ENCODE peak calls at places on chromosome 2, in four cellular contexts. B is GM12878, G is K562, T is HepG2. S is an unnamed sample.

GRCh38 chr2:160703648-160704585 is 210.3 kb upstream of the RBMS1 start:
- DNase-seq in B (peak), G (no peak), T (no peak), S (no peak)

GRCh38 chr2:82109418-82109817 is 1804.9 kb upstream of the LRRTM1 start:
- DNase-seq in B (no peak), G (no peak), T (no peak), S (no peak)

GRCh38 chr2:11257983-11258382 is 86.5 kb downstream of the ROCK2 start:
- DNase-seq in B (no peak), G (no peak), T (no peak), S (no peak)

GRCh38 chr2:212488611-212489010 is 50.0 kb downstream of the ERBB4 start:
- DNase-seq in B (no peak), G (no peak), T (no peak), S (no peak)

GRCh38 chr2:217899231-217900009 is 103.4 kb downstream of the TNS1 start:
- DNase-seq in B (no peak), G (peak), T (peak), S (peak)

GRCh38 chr2:127659408-127660290 is 13.7 kb downstream of the GPR17 start:
- DNase-seq in B (no peak), G (no peak), T (no peak), S (no peak)

GRCh38 chr2:191659198-191659597 is 18.7 kb upstream of the NABP1 start:
- DNase-seq in B (no peak), G (no peak), T (no peak), S (no peak)

GRCh38 chr2:230696670-230697069 is 16.0 kb upstream of the CAB39 start:
- DNase-seq in B (no peak), G (no peak), T (no peak), S (no peak)

GRCh38 chr2:152034257-152034801 is 64.5 kb downstream of the CACNB4 start:
- DNase-seq in B (no peak), G (peak), T (no peak), S (no peak)

GRCh38 chr2:182165196-182165595 is 179.5 kb downstream of the PPP1R1C start:
- DNase-seq in B (no peak), G (no peak), T (no peak), S (no peak)

GRCh38 chr2:174859563-174860169 is 95.4 kb upstream of the CHRNA1 start:
- DNase-seq in B (no peak), G (no peak), T (no peak), S (no peak)

GRCh38 chr2:151043484-151043883 is 218.2 kb downstream of the RBM43 start:
- DNase-seq in B (no peak), G (no peak), T (no peak), S (peak)

GRCh38 chr2:240374085-240374907 is 61.2 kb upstream of the GPC1 start:
- DNase-seq in B (no peak), G (no peak), T (peak), S (no peak)

GRCh38 chr2:56444339-56444738 is 260.5 kb downstream of the CCDC85A start:
- DNase-seq in B (no peak), G (no peak), T (no peak), S (peak)

GRCh38 chr2:216044883-216045499 is 31.6 kb upstream of the MREG start:
- DNase-seq in B (no peak), G (no peak), T (no peak), S (no peak)

GRCh38 chr2:70513751-70514150 is 39.9 kb downstream of the TGFA start:
- DNase-seq in B (no peak), G (no peak), T (no peak), S (peak)

GRCh38 chr2:16126969-16127940 is 186.9 kb downstream of the MYCN start:
- DNase-seq in B (no peak), G (no peak), T (no peak), S (no peak)

GRCh38 chr2:182949052-182949451 is 82.6 kb upstream of the FRZB start:
- DNase-seq in B (no peak), G (no peak), T (no peak), S (no peak)

GRCh38 chr2:30708491-30709290 is 98.6 kb downstream of the CAPN13 start:
- DNase-seq in B (no peak), G (peak), T (no peak), S (no peak)

GRCh38 chr2:136538489-136538888 is 226.9 kb upstream of the THSD7B start:
- DNase-seq in B (no peak), G (no peak), T (no peak), S (no peak)

GRCh38 chr2:98908909-98909308 is 27.1 kb downstream of the CRACDL start:
- DNase-seq in B (no peak), G (no peak), T (no peak), S (no peak)

GRCh38 chr2:169799555-169799954 is 884 bp downstream of the SSB start:
- DNase-seq in B (no peak), G (peak), T (peak), S (no peak)

GRCh38 chr2:176124358-176125214 is 2.1 kb downstream of the HOXD9 start:
- DNase-seq in B (no peak), G (no peak), T (no peak), S (no peak)

GRCh38 chr2:211745295-211746097 is 793.1 kb downstream of the ERBB4 start:
- DNase-seq in B (no peak), G (peak), T (peak), S (peak)

GRCh38 chr2:85831735-85832134 is 57.1 kb downstream of the ST3GAL5 start:
- DNase-seq in B (no peak), G (no peak), T (no peak), S (no peak)

GRCh38 chr2:183070942-183071844 is 7.4 kb upstream of the DUSP19 start:
- DNase-seq in B (no peak), G (peak), T (peak), S (peak)

GRCh38 chr2:20424300-20425290 is 22.3 kb upstream of the RHOB start:
- DNase-seq in B (peak), G (peak), T (no peak), S (no peak)

GRCh38 chr2:108305901-108306300 is 17.2 kb downstream of the SULT1C2 start:
- DNase-seq in B (no peak), G (no peak), T (no peak), S (no peak)

GRCh38 chr2:217959723-217960122 is 43.1 kb downstream of the TNS1 start:
- DNase-seq in B (no peak), G (no peak), T (no peak), S (no peak)

GRCh38 chr2:143690204-143690603 is 561.0 kb downstream of the ARHGAP15 start:
- DNase-seq in B (no peak), G (no peak), T (no peak), S (no peak)

GRCh38 chr2:232006282-232006681 is 44.8 kb downstream of the DIS3L2 start:
- DNase-seq in B (no peak), G (no peak), T (no peak), S (no peak)

GRCh38 chr2:242038166-242038927 is 168.8 kb downstream of the RTP5 start:
- DNase-seq in B (no peak), G (no peak), T (peak), S (no peak)

GRCh38 chr2:236942554-236942953 is 143.1 kb upstream of the COPS8 start:
- DNase-seq in B (no peak), G (no peak), T (no peak), S (no peak)

GRCh38 chr2:151334082-151334815 is 23.1 kb upstream of the TNFAIP6 start:
- DNase-seq in B (no peak), G (no peak), T (peak), S (no peak)

GRCh38 chr2:239399404-239399999 is 1.3 kb downstream of the HDAC4 start:
- DNase-seq in B (no peak), G (peak), T (peak), S (no peak)

GRCh38 chr2:20217041-20217970 is 7.6 kb downstream of the SDC1 start:
- DNase-seq in B (no peak), G (no peak), T (no peak), S (no peak)

GRCh38 chr2:203646266-203646864 is 60.1 kb upstream of the CD28 start:
- DNase-seq in B (no peak), G (peak), T (no peak), S (no peak)

DNA sequence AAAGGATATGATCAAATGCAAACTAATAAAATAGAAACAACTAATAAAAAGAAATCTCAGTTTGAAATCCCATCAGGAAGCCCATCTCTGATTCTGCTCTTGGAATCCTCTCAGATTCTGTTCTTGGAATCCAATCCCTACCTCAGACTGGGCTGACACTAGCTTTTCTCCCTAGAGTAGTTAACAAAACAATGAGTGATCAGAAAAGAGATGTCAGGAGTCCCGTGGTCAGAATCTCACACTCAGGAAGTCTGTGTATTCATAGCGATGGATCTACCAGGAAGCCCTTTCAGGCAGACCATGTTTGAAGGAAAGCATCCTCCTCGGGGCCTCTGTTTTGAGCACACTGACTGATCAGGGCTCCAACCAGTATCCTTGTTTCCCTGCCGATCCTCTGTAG is 150.6 kb downstream of the THADA start:
- DNase-seq in B (no peak), G (no peak), T (no peak), S (no peak)
- TF ChIP-seq SP1 in B (no peak), G (no peak), T (no peak), S (no peak)

GRCh38 chr2:173373286-173373685 is 18.6 kb downstream of the CDCA7 start:
- DNase-seq in B (no peak), G (no peak), T (no peak), S (no peak)
- TF ChIP-seq FOXK2 in B (no peak), G (no peak), T (no peak), S (no peak)

GRCh38 chr2:63189026-63189425 is 138.4 kb downstream of the OTX1 start:
- DNase-seq in B (peak), G (peak), T (peak), S (peak)
- TF ChIP-seq FOXM1 in B (no peak), G (no peak), T (no peak), S (no peak)

GRCh38 chr2:104975371-104975770 is 62.5 kb upstream of the MRPS9 start:
- DNase-seq in B (no peak), G (no peak), T (no peak), S (no peak)

GRCh38 chr2:104965900-104966299 is 72.0 kb upstream of the MRPS9 start:
- DNase-seq in B (no peak), G (no peak), T (no peak), S (no peak)

GRCh38 chr2:104969564-104969963 is 68.3 kb upstream of the MRPS9 start:
- DNase-seq in B (no peak), G (no peak), T (no peak), S (no peak)
- TF ChIP-seq SP1 in B (no peak), G (no peak), T (no peak), S (no peak)

DNA sequence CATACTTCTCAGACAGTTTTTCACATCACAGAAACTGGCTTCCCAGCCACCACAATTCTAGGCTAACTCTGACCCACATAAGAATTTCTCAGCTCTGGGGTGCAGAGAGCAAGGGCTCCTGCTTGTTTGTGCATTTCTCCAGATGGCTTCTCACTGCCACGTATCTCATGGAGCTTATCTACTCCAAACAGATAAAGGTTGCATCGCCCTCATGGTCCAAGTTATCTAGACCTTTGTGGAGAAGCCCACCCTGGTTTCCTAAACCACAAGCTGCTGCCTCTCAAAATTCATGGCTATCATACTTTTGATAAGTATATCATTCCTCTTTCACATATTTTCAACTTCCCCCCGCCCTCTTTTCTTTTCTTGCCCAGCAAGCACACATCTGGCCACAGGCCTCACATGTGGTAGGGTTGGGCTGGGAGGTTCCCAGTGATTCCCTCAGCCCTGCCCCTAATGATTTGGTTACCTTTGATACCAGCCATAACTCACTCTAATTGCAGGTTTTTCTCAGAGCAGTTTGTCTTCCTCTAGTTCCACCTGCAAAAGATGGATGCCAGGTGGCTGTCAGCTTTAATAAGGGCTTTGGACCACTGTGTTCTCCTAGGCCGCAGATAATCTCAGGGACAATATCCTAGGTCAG is 146.0 kb downstream of the RHBDD1 start:
- DNase-seq in B (no peak), G (peak), T (no peak), S (no peak)
- TF ChIP-seq FOXK2 in B (no peak), G (no peak), T (no peak), S (no peak)

GRCh38 chr2:28253543-28253942 is 139.1 kb upstream of the FOSL2 start:
- DNase-seq in B (no peak), G (no peak), T (no peak), S (no peak)

GRCh38 chr2:28250006-28250405 is 142.7 kb upstream of the FOSL2 start:
- DNase-seq in B (no peak), G (no peak), T (no peak), S (no peak)

GRCh38 chr2:28247747-28248146 is 144.9 kb upstream of the FOSL2 start:
- DNase-seq in B (no peak), G (no peak), T (no peak), S (no peak)

GRCh38 chr2:28251337-28251736 is 141.3 kb upstream of the FOSL2 start:
- DNase-seq in B (no peak), G (no peak), T (no peak), S (no peak)

DNA sequence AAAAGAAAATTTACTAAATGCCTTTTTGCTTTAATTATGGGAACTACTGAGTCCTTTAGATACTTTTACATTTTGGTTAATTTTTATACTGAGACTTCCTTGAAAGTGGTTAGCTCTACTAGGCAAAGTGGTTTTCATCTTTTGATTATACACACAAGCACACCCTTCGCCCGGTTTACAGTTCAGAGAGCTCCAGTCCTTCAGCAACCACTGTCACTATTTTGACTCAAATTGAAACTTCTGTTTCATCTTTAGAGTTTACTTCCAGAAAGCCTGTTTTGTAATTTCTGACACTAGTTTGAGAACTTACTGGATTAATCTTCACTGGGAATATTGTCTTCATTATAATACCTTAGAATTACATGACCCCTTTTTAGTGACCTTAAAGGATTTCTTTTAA is 140.3 kb upstream of the FOSL2 start:
- DNase-seq in B (peak), G (no peak), T (no peak), S (no peak)
- TF ChIP-seq FOXM1 in B (no peak), G (no peak), T (no peak), S (no peak)

DNA sequence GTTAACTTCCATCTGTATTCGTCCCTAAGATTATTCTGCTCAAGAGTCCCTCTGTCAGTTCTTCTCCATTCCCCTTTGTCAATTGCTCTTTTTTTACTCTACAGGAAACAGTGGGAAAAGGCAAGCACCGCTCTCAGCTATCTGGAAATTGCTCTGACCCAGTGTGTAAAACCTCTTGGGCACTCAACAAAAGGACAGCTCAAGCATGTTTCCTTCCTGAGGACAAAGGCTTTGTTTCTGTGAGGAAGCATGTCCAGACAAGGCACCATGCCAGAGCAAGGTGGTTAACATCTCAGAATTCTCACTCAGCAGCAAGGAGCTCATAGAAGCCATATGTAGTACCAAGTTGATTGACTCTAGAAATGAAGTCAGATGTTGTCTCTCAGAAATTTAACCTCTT is 735.6 kb downstream of the TSN start:
- DNase-seq in B (no peak), G (no peak), T (no peak), S (no peak)
- TF ChIP-seq SP1 in B (no peak), G (no peak), T (no peak), S (no peak)

DNA sequence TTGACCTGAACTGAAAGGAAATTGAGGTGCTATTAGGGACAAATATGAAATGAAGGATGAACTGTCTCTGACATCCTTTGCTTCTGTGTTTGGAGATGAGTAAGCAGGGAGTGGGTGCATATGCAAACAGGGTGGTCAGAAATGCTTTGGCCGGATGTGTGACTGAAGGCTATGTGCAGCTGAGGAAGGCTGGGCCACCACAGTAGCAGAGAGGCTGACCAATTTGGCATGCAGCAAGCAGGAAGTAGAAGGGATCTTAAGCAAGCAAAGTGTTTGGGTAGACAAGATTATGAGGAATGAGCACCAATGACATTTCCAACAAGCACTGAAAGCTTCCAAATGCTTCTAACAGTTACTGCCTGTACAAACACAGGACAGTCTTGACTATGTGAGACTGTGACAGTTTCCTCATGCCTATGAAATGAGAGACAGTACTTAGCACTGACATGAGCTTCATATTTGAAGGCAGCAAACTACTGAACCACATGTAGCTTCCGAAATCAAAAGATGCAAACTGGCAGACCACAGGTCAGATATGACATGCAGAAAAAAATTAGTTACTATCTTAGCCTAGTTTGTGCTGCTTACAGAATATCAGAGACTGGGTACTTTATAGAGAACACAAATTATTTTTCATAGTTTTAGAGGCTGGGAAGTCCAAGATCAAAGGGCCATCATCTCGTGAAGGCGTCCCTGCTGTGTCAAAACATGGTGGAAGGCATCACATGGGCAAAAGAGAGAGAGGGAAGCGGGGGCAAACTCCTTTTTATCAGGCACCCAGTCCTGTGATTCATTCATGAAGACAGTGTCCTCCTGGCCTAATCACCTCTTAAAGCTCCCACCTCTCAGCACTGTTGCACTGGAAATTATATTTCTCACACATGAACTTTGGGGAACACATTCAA is 3.2 kb upstream of the ACTR3 start:
- DNase-seq in B (peak), G (peak), T (peak), S (no peak)
- TF ChIP-seq FOXK2 in B (no peak), G (no peak), T (no peak), S (no peak)